ENCODE peak calls at places on chromosomes 4 and X, in eight cellular contexts. One of them, this sample, is unnamed.

GRCh38 chrX:101415180-101416130 is 7.4 kb downstream of the HNRNPH2 start:
- DNase-seq in lower leg skin: peak
- DNase-seq in WERI-Rb-1: peak
- DNase-seq in B cell: no peak
- DNase-seq in fibroblast of pulmonary artery: peak
- DNase-seq in RWPE1: peak
- DNase-seq in cardiac fibroblast: peak
- DNase-seq in HFF-Myc: no peak
- DNase-seq in this sample: peak

GRCh38 chr4:10095296-10095991 is 21.2 kb downstream of the WDR1 start:
- DNase-seq in HFF-Myc: no peak
- DNase-seq in RWPE1: no peak
- DNase-seq in B cell: no peak
- DNase-seq in WERI-Rb-1: no peak
- DNase-seq in lower leg skin: no peak
- DNase-seq in fibroblast of pulmonary artery: no peak
- DNase-seq in cardiac fibroblast: no peak
- DNase-seq in this sample: no peak

GRCh38 chrX:154409222-154409871 is at the start of gene DNASE1L1:
- DNase-seq in cardiac fibroblast: peak
- DNase-seq in fibroblast of pulmonary artery: peak
- DNase-seq in WERI-Rb-1: no peak
- DNase-seq in RWPE1: peak
- DNase-seq in lower leg skin: peak
- DNase-seq in B cell: no peak
- DNase-seq in HFF-Myc: no peak
- DNase-seq in this sample: peak

GRCh38 chr4:147355849-147356248 is 125.0 kb upstream of the EDNRA start:
- DNase-seq in WERI-Rb-1: no peak
- DNase-seq in RWPE1: no peak
- DNase-seq in cardiac fibroblast: peak
- DNase-seq in HFF-Myc: no peak
- DNase-seq in fibroblast of pulmonary artery: peak
- DNase-seq in lower leg skin: no peak
- DNase-seq in B cell: no peak
- DNase-seq in this sample: peak

GRCh38 chrX:134453631-134454030 is 6.3 kb upstream of the HPRT1 start:
- DNase-seq in cardiac fibroblast: no peak
- DNase-seq in HFF-Myc: no peak
- DNase-seq in RWPE1: no peak
- DNase-seq in WERI-Rb-1: no peak
- DNase-seq in lower leg skin: no peak
- DNase-seq in fibroblast of pulmonary artery: no peak
- DNase-seq in B cell: no peak
- DNase-seq in this sample: no peak

GRCh38 chr4:1472148-1472797 is 66.0 kb upstream of the NKX1-1 start:
- DNase-seq in lower leg skin: no peak
- DNase-seq in fibroblast of pulmonary artery: no peak
- DNase-seq in RWPE1: no peak
- DNase-seq in cardiac fibroblast: no peak
- DNase-seq in WERI-Rb-1: peak
- DNase-seq in HFF-Myc: no peak
- DNase-seq in B cell: no peak
- DNase-seq in this sample: no peak

GRCh38 chr4:86595426-86595805 is 1.3 kb downstream of the PTPN13 start:
- DNase-seq in B cell: no peak
- DNase-seq in fibroblast of pulmonary artery: peak
- DNase-seq in lower leg skin: no peak
- DNase-seq in cardiac fibroblast: peak
- DNase-seq in HFF-Myc: no peak
- DNase-seq in WERI-Rb-1: peak
- DNase-seq in RWPE1: no peak
- DNase-seq in this sample: no peak

GRCh38 chr4:127618427-127618826 is 14.3 kb upstream of the INTU start:
- DNase-seq in B cell: no peak
- DNase-seq in HFF-Myc: no peak
- DNase-seq in cardiac fibroblast: no peak
- DNase-seq in WERI-Rb-1: no peak
- DNase-seq in RWPE1: no peak
- DNase-seq in fibroblast of pulmonary artery: no peak
- DNase-seq in lower leg skin: no peak
- DNase-seq in this sample: no peak

GRCh38 chrX:15497865-15498264 is 2.7 kb upstream of the BMX start:
- DNase-seq in cardiac fibroblast: peak
- DNase-seq in lower leg skin: no peak
- DNase-seq in B cell: peak
- DNase-seq in HFF-Myc: no peak
- DNase-seq in fibroblast of pulmonary artery: peak
- DNase-seq in WERI-Rb-1: peak
- DNase-seq in RWPE1: peak
- DNase-seq in this sample: peak
- TF ChIP-seq CTCF in cardiac fibroblast: peak
- TF ChIP-seq CTCF in lower leg skin: no peak
- TF ChIP-seq CTCF in B cell: peak
- TF ChIP-seq CTCF in HFF-Myc: peak
- TF ChIP-seq CTCF in fibroblast of pulmonary artery: peak
- TF ChIP-seq CTCF in WERI-Rb-1: peak
- TF ChIP-seq CTCF in RWPE1: peak
- TF ChIP-seq CTCF in this sample: peak

GRCh38 chr4:144646523-144647094 is 653 bp downstream of the HHIP start:
- DNase-seq in RWPE1: peak
- DNase-seq in B cell: no peak
- DNase-seq in lower leg skin: no peak
- DNase-seq in HFF-Myc: no peak
- DNase-seq in cardiac fibroblast: peak
- DNase-seq in fibroblast of pulmonary artery: peak
- DNase-seq in WERI-Rb-1: peak
- DNase-seq in this sample: peak

GRCh38 chr4:144645621-144646522 is at the start of gene HHIP:
- DNase-seq in lower leg skin: no peak
- DNase-seq in HFF-Myc: no peak
- DNase-seq in WERI-Rb-1: peak
- DNase-seq in B cell: no peak
- DNase-seq in RWPE1: peak
- DNase-seq in cardiac fibroblast: peak
- DNase-seq in fibroblast of pulmonary artery: peak
- DNase-seq in this sample: peak

GRCh38 chr4:144648042-144648441 is 2.1 kb downstream of the HHIP start:
- DNase-seq in HFF-Myc: no peak
- DNase-seq in B cell: no peak
- DNase-seq in lower leg skin: no peak
- DNase-seq in WERI-Rb-1: no peak
- DNase-seq in RWPE1: no peak
- DNase-seq in cardiac fibroblast: peak
- DNase-seq in fibroblast of pulmonary artery: no peak
- DNase-seq in this sample: peak

GRCh38 chr4:144645102-144645469 is 870 bp upstream of the HHIP start:
- DNase-seq in lower leg skin: no peak
- DNase-seq in WERI-Rb-1: peak
- DNase-seq in B cell: no peak
- DNase-seq in cardiac fibroblast: peak
- DNase-seq in fibroblast of pulmonary artery: peak
- DNase-seq in RWPE1: no peak
- DNase-seq in HFF-Myc: no peak
- DNase-seq in this sample: peak

DNA sequence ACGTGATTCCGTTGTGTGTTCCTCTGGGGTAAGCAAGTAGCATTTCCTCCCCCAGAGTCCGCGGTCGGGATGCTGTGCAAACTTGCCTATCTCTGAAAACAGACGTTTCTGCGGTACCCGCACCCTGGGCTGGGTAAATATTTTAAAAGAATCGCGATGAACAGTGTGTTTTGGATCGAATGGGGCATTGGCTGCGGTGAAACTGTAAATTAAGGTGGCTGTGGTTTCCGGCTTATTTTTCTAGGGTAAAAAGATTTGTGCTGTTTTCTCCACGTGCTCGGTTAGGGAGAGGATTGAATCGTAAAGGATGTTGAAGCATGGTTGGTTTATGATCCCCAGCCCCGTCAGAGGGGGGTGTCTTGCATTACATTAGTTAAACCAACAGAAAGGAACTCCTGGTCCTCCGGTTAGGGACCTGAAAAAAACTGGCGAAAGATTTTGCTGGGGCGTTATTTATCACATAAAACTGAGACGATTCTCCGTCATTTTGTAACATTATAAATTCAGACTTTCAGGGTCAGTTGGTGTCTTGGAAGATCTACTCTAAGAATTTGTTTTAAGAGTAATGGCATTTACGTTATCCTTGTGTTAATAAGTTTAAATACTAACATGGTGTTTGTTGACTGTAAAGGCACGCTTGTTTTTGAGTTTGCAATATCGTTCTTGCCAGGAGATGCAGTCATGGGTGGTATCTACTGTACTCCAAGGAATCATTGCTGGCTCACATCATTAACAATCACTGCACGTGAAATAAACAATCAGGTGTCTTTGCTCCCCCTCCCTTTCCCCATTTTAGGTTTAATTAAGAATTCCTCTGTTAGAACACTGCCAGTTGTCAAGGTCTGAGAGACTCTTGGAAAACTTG is 1.4 kb downstream of the HHIP start:
- DNase-seq in lower leg skin: no peak
- DNase-seq in B cell: no peak
- DNase-seq in RWPE1: peak
- DNase-seq in WERI-Rb-1: no peak
- DNase-seq in fibroblast of pulmonary artery: peak
- DNase-seq in cardiac fibroblast: peak
- DNase-seq in HFF-Myc: no peak
- DNase-seq in this sample: peak
- TF ChIP-seq CTCF in lower leg skin: no peak
- TF ChIP-seq CTCF in B cell: no peak
- TF ChIP-seq CTCF in RWPE1: no peak
- TF ChIP-seq CTCF in WERI-Rb-1: no peak
- TF ChIP-seq CTCF in fibroblast of pulmonary artery: peak
- TF ChIP-seq CTCF in cardiac fibroblast: no peak
- TF ChIP-seq CTCF in HFF-Myc: no peak
- TF ChIP-seq CTCF in this sample: peak

DNA sequence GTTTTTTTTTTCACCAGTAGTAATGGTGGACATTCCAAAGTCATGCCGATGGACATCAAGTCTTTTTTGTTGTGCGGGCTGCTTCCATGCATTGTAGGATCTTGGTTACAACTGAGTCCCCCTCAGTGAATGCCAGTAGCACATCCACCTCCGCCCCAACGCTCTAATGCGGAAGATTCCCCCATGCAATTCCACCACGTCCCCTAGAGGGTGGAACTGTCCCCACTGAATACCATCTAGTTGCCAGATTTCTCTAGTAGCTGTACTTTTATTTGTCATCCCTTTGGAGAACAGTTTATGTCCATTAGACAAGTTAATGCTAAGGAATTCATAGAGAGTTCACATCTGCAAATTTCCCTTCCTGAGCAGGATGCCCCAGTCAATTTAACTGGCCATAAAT is 6.7 kb downstream of the SHISA3 start:
- DNase-seq in B cell: no peak
- DNase-seq in RWPE1: no peak
- DNase-seq in fibroblast of pulmonary artery: no peak
- DNase-seq in lower leg skin: no peak
- DNase-seq in WERI-Rb-1: no peak
- DNase-seq in cardiac fibroblast: no peak
- DNase-seq in HFF-Myc: no peak
- DNase-seq in this sample: no peak
- TF ChIP-seq CTCF in B cell: no peak
- TF ChIP-seq CTCF in RWPE1: no peak
- TF ChIP-seq CTCF in fibroblast of pulmonary artery: peak
- TF ChIP-seq CTCF in lower leg skin: no peak
- TF ChIP-seq CTCF in WERI-Rb-1: no peak
- TF ChIP-seq CTCF in cardiac fibroblast: no peak
- TF ChIP-seq CTCF in HFF-Myc: no peak
- TF ChIP-seq CTCF in this sample: peak

GRCh38 chr4:173522874-173523395 is 7.1 kb downstream of the HAND2 start:
- DNase-seq in cardiac fibroblast: no peak
- DNase-seq in WERI-Rb-1: no peak
- DNase-seq in RWPE1: no peak
- DNase-seq in B cell: no peak
- DNase-seq in fibroblast of pulmonary artery: peak
- DNase-seq in lower leg skin: no peak
- DNase-seq in HFF-Myc: no peak
- DNase-seq in this sample: peak

GRCh38 chr4:173522160-173522873 is 7.7 kb downstream of the HAND2 start:
- DNase-seq in RWPE1: peak
- DNase-seq in HFF-Myc: peak
- DNase-seq in B cell: no peak
- DNase-seq in cardiac fibroblast: peak
- DNase-seq in fibroblast of pulmonary artery: peak
- DNase-seq in WERI-Rb-1: peak
- DNase-seq in lower leg skin: peak
- DNase-seq in this sample: peak

GRCh38 chr4:173520921-173521473 is 9.0 kb downstream of the HAND2 start:
- DNase-seq in RWPE1: no peak
- DNase-seq in fibroblast of pulmonary artery: no peak
- DNase-seq in cardiac fibroblast: no peak
- DNase-seq in B cell: no peak
- DNase-seq in WERI-Rb-1: peak
- DNase-seq in HFF-Myc: no peak
- DNase-seq in lower leg skin: no peak
- DNase-seq in this sample: no peak

GRCh38 chr4:173519130-173520101 is 10.6 kb downstream of the HAND2 start:
- DNase-seq in B cell: no peak
- DNase-seq in fibroblast of pulmonary artery: peak
- DNase-seq in HFF-Myc: no peak
- DNase-seq in WERI-Rb-1: no peak
- DNase-seq in RWPE1: no peak
- DNase-seq in lower leg skin: no peak
- DNase-seq in cardiac fibroblast: no peak
- DNase-seq in this sample: peak

DNA sequence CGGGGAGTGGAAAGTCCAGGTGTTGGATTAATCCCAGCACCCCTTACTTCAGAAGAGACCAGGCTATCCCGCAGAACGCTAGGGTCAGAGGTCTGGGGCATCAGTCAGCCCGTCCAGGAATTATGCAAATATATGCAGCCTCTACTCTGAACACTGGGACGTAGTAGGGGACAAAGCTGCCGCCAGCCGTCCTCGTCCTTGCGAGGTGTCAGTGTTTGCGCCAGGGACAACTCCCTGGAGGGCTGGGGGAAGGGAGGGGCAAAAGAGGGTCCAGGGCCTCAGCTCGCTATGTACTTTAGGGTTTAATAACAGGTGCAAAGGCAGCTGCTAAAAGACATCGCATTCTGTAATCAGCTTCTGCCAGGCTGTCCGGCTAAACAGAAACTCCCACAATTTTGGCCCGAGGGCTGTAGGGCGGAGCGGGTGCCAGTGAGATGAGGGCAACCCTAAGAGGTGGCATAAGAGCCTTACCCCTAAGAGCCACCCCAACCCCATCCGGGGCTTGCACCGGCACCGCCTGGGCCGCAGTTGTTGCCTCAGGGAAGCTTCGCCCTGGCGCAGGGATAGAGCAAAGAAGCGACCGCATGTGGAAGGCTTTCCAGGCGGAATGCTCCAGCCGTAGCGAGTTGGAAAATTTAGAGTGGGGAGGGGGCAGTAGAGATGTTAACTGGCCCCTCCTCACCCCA is 8.4 kb downstream of the HAND2 start:
- DNase-seq in HFF-Myc: no peak
- DNase-seq in WERI-Rb-1: no peak
- DNase-seq in cardiac fibroblast: no peak
- DNase-seq in B cell: no peak
- DNase-seq in fibroblast of pulmonary artery: no peak
- DNase-seq in lower leg skin: no peak
- DNase-seq in RWPE1: peak
- DNase-seq in this sample: no peak
- TF ChIP-seq CTCF in HFF-Myc: no peak
- TF ChIP-seq CTCF in WERI-Rb-1: no peak
- TF ChIP-seq CTCF in cardiac fibroblast: no peak
- TF ChIP-seq CTCF in B cell: no peak
- TF ChIP-seq CTCF in fibroblast of pulmonary artery: no peak
- TF ChIP-seq CTCF in lower leg skin: no peak
- TF ChIP-seq CTCF in RWPE1: no peak
- TF ChIP-seq CTCF in this sample: no peak

This sample was measured in fibroblast of the aortic adventitia.